ENCODE peak calls at places on chromosomes 16 and 17, in six cellular contexts. V, R, T, U, S and W are unnamed samples.

GRCh38 chr16:89507834-89508590 is at the start of gene SPG7:
- DNase-seq in V (peak), R (peak), T (peak), U (peak), S (peak), W (peak)

GRCh38 chr16:64121473-64121872 is 1000.4 kb downstream of the CDH11 start:
- DNase-seq in V (no peak), R (peak), T (no peak), U (no peak), S (no peak), W (no peak)

GRCh38 chr17:82936768-82937171 is 96.9 kb upstream of the ZNF750 start:
- DNase-seq in V (no peak), R (no peak), T (no peak), U (no peak), S (no peak), W (no peak)

GRCh38 chr16:28309811-28310311 is 17.5 kb downstream of the SBK1 start:
- DNase-seq in V (no peak), R (no peak), T (no peak), U (no peak), S (peak), W (peak)

GRCh38 chr17:57506253-57506911 is 238.7 kb downstream of the CCDC182 start:
- DNase-seq in V (no peak), R (no peak), T (no peak), U (no peak), S (no peak), W (no peak)

GRCh38 chr16:51556694-51557327 is 405.7 kb upstream of the SALL1 start:
- DNase-seq in V (no peak), R (peak), T (peak), U (no peak), S (no peak), W (no peak)

GRCh38 chr17:80773243-80773991 is 218.2 kb upstream of the CHMP6 start:
- DNase-seq in V (peak), R (no peak), T (no peak), U (peak), S (no peak), W (no peak)

GRCh38 chr16:82627811-82628339 is 1.1 kb downstream of the CDH13 start:
- DNase-seq in V (no peak), R (no peak), T (no peak), U (no peak), S (no peak), W (no peak)

GRCh38 chr17:7886227-7887037 is 2.2 kb upstream of the CHD3 start:
- DNase-seq in V (peak), R (no peak), T (no peak), U (no peak), S (peak), W (peak)

GRCh38 chr16:85989863-85990643 is 91.1 kb downstream of the IRF8 start:
- DNase-seq in V (no peak), R (no peak), T (no peak), U (no peak), S (no peak), W (no peak)

GRCh38 chr16:66996324-66996982 is 8.1 kb downstream of the CES4A start:
- DNase-seq in V (no peak), R (peak), T (no peak), U (peak), S (no peak), W (no peak)

GRCh38 chr16:30902070-30902972 is 5.9 kb downstream of the CTF1 start:
- DNase-seq in V (peak), R (peak), T (no peak), U (no peak), S (peak), W (no peak)

GRCh38 chr17:19022747-19023146 is 18.2 kb upstream of the FAM83G start:
- DNase-seq in V (no peak), R (no peak), T (no peak), U (no peak), S (no peak), W (no peak)